ENCODE peak calls at places on chromosomes 5 and 9, in five cellular contexts. One of them, this sample, is unnamed.

GRCh38 chr9:37939575-37940095 is 35.7 kb upstream of the SLC25A51 start:
- DNase-seq in mammary epithelial cell: no peak
- DNase-seq in cardiac fibroblast: no peak
- DNase-seq in right lobe of liver: no peak
- DNase-seq in fibroblast of mammary gland: peak
- DNase-seq in this sample: no peak

GRCh38 chr5:151063136-151063544 is 17.7 kb downstream of the TNIP1 start:
- DNase-seq in cardiac fibroblast: peak
- DNase-seq in fibroblast of mammary gland: peak
- DNase-seq in right lobe of liver: no peak
- DNase-seq in mammary epithelial cell: peak
- DNase-seq in this sample: peak

GRCh38 chr5:133242221-133242835 is 190.5 kb downstream of the HSPA4 start:
- DNase-seq in fibroblast of mammary gland: no peak
- DNase-seq in mammary epithelial cell: no peak
- DNase-seq in right lobe of liver: no peak
- DNase-seq in cardiac fibroblast: no peak
- DNase-seq in this sample: no peak

GRCh38 chr9:136610426-136610825 is 52.3 kb upstream of the EGFL7 start:
- DNase-seq in cardiac fibroblast: no peak
- DNase-seq in mammary epithelial cell: no peak
- DNase-seq in fibroblast of mammary gland: no peak
- DNase-seq in right lobe of liver: no peak
- DNase-seq in this sample: no peak

GRCh38 chr9:693460-694390 is 147.8 kb upstream of the DMRT1 start:
- DNase-seq in cardiac fibroblast: peak
- DNase-seq in right lobe of liver: no peak
- DNase-seq in mammary epithelial cell: no peak
- DNase-seq in fibroblast of mammary gland: peak
- DNase-seq in this sample: peak

GRCh38 chr5:84635235-84636055 is 250.8 kb upstream of the EDIL3 start:
- DNase-seq in fibroblast of mammary gland: no peak
- DNase-seq in right lobe of liver: peak
- DNase-seq in mammary epithelial cell: no peak
- DNase-seq in cardiac fibroblast: no peak
- DNase-seq in this sample: no peak

GRCh38 chr9:93124793-93125192 is 9.3 kb downstream of the NINJ1 start:
- DNase-seq in right lobe of liver: peak
- DNase-seq in fibroblast of mammary gland: no peak
- DNase-seq in mammary epithelial cell: no peak
- DNase-seq in cardiac fibroblast: no peak
- DNase-seq in this sample: no peak

GRCh38 chr5:16459451-16459850 is 6.1 kb downstream of the ZNF622 start:
- DNase-seq in right lobe of liver: no peak
- DNase-seq in fibroblast of mammary gland: no peak
- DNase-seq in mammary epithelial cell: no peak
- DNase-seq in cardiac fibroblast: no peak
- DNase-seq in this sample: no peak

GRCh38 chr9:109387206-109387605 is 66.3 kb upstream of the EPB41L4B start:
- DNase-seq in mammary epithelial cell: no peak
- DNase-seq in right lobe of liver: no peak
- DNase-seq in fibroblast of mammary gland: no peak
- DNase-seq in cardiac fibroblast: no peak
- DNase-seq in this sample: no peak

GRCh38 chr5:121572061-121572460 is 279.6 kb upstream of the FTMT start:
- DNase-seq in fibroblast of mammary gland: no peak
- DNase-seq in cardiac fibroblast: no peak
- DNase-seq in right lobe of liver: no peak
- DNase-seq in mammary epithelial cell: no peak
- DNase-seq in this sample: no peak

GRCh38 chr5:84378420-84378819 is 6.3 kb downstream of the EDIL3 start:
- DNase-seq in cardiac fibroblast: peak
- DNase-seq in right lobe of liver: no peak
- DNase-seq in mammary epithelial cell: no peak
- DNase-seq in fibroblast of mammary gland: peak
- DNase-seq in this sample: peak

GRCh38 chr9:98642661-98643312 is 65.9 kb downstream of the GABBR2 start:
- DNase-seq in fibroblast of mammary gland: no peak
- DNase-seq in mammary epithelial cell: no peak
- DNase-seq in right lobe of liver: no peak
- DNase-seq in cardiac fibroblast: no peak
- DNase-seq in this sample: no peak

GRCh38 chr9:85508616-85509015 is 233.1 kb downstream of the AGTPBP1 start:
- DNase-seq in mammary epithelial cell: no peak
- DNase-seq in cardiac fibroblast: no peak
- DNase-seq in right lobe of liver: no peak
- DNase-seq in fibroblast of mammary gland: no peak
- DNase-seq in this sample: no peak

GRCh38 chr9:133952598-133953550 is 39.2 kb downstream of the VAV2 start:
- DNase-seq in right lobe of liver: no peak
- DNase-seq in fibroblast of mammary gland: no peak
- DNase-seq in mammary epithelial cell: no peak
- DNase-seq in cardiac fibroblast: no peak
- DNase-seq in this sample: no peak

GRCh38 chr5:11892832-11893231 is 11.4 kb downstream of the CTNND2 start:
- DNase-seq in cardiac fibroblast: no peak
- DNase-seq in fibroblast of mammary gland: no peak
- DNase-seq in mammary epithelial cell: no peak
- DNase-seq in right lobe of liver: no peak
- DNase-seq in this sample: no peak

GRCh38 chr5:56358703-56359428 is 125.7 kb upstream of the ANKRD55 start:
- DNase-seq in cardiac fibroblast: peak
- DNase-seq in mammary epithelial cell: peak
- DNase-seq in right lobe of liver: peak
- DNase-seq in fibroblast of mammary gland: peak
- DNase-seq in this sample: no peak

GRCh38 chr5:33753704-33754103 is 138.1 kb downstream of the ADAMTS12 start:
- DNase-seq in fibroblast of mammary gland: no peak
- DNase-seq in right lobe of liver: no peak
- DNase-seq in cardiac fibroblast: no peak
- DNase-seq in mammary epithelial cell: peak
- DNase-seq in this sample: no peak

GRCh38 chr9:73437758-73438157 is 286.1 kb downstream of the ANXA1 start:
- DNase-seq in cardiac fibroblast: no peak
- DNase-seq in mammary epithelial cell: peak
- DNase-seq in fibroblast of mammary gland: peak
- DNase-seq in right lobe of liver: no peak
- DNase-seq in this sample: peak

GRCh38 chr5:177472460-177473441 is 683 bp downstream of the DBN1 start:
- DNase-seq in cardiac fibroblast: no peak
- DNase-seq in mammary epithelial cell: no peak
- DNase-seq in right lobe of liver: no peak
- DNase-seq in fibroblast of mammary gland: no peak
- DNase-seq in this sample: no peak

GRCh38 chr5:177469750-177470525 is 3.5 kb downstream of the DBN1 start:
- DNase-seq in mammary epithelial cell: no peak
- DNase-seq in right lobe of liver: no peak
- DNase-seq in cardiac fibroblast: no peak
- DNase-seq in fibroblast of mammary gland: no peak
- DNase-seq in this sample: no peak

GRCh38 chr5:177469061-177469628 is 4.3 kb downstream of the DBN1 start:
- DNase-seq in mammary epithelial cell: no peak
- DNase-seq in cardiac fibroblast: peak
- DNase-seq in fibroblast of mammary gland: peak
- DNase-seq in right lobe of liver: no peak
- DNase-seq in this sample: peak

GRCh38 chr5:177471610-177472356 is 1.7 kb downstream of the DBN1 start:
- DNase-seq in right lobe of liver: no peak
- DNase-seq in mammary epithelial cell: no peak
- DNase-seq in fibroblast of mammary gland: peak
- DNase-seq in cardiac fibroblast: peak
- DNase-seq in this sample: peak

GRCh38 chr5:177470759-177471536 is 2.5 kb downstream of the DBN1 start:
- DNase-seq in mammary epithelial cell: no peak
- DNase-seq in right lobe of liver: no peak
- DNase-seq in cardiac fibroblast: peak
- DNase-seq in fibroblast of mammary gland: peak
- DNase-seq in this sample: no peak
- H3K4me3 ChIP-seq in mammary epithelial cell: no peak
- H3K4me3 ChIP-seq in right lobe of liver: no peak
- H3K4me3 ChIP-seq in cardiac fibroblast: peak
- H3K4me3 ChIP-seq in fibroblast of mammary gland: peak
- H3K4me3 ChIP-seq in this sample: peak

DNA sequence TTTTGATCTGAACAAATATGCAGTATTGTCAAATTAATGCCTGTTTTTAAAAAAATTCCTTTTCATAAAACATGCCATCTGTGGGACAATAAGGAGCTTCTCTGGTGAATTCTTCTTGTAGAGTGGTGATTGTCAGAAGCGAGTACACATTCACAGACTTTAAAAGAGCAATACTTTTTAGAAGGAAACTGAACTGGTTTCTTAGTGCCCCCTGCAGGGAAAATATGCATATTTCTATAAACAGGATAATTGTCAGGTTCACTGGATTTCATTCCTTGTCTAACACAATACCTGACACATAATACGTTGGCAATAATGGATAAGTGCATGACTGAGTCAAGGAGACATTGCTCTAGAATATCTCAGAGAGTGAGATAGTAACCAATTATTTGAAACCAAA is 133.7 kb downstream of the KIF4B start:
- DNase-seq in cardiac fibroblast: peak
- DNase-seq in fibroblast of mammary gland: peak
- DNase-seq in right lobe of liver: no peak
- DNase-seq in mammary epithelial cell: no peak
- DNase-seq in this sample: peak
- TF ChIP-seq CTCF in cardiac fibroblast: peak
- TF ChIP-seq CTCF in fibroblast of mammary gland: peak
- TF ChIP-seq CTCF in right lobe of liver: peak
- TF ChIP-seq CTCF in mammary epithelial cell: peak
- TF ChIP-seq CTCF in this sample: peak

DNA sequence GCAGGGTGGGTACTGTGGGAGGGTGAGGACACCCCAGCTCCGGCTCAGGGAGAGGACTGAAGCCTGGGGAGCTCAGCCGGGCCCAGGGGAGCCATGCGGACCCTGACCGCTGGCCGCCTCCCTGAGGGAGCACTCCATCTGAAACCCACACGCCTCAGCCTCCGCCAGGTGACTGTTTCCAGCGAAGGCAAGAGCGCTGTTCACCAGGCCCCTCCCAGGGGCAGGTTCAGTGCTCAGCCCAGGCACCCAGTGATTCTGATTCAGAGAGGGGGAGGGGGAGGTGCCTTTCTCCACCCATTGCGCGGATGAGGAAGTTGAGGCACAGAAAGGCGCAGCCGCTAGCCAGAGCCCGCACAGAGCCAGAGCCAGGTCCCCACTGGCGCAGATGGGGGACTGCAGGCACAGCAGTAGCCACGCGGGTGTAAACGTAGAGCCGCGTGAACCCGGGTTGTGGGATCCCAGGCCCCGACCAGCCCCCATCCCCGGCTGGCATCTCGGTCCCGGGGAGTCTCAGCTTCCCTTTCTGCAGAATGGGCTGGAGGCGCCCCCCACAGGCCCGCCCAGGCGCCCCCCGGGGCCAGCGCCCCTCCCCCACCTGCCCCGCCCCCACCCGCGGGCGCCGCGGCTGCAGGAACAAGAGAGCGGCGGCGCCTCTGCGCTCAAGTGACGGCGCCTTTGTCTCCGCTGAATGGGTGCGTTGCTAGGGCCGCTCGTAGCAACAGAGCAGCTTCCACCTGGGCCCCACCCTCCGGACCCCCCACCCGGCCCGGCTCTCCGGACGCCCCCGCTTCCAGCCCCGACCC is 27.2 kb downstream of the ADGRD2 start:
- DNase-seq in right lobe of liver: no peak
- DNase-seq in cardiac fibroblast: no peak
- DNase-seq in fibroblast of mammary gland: no peak
- DNase-seq in mammary epithelial cell: peak
- DNase-seq in this sample: no peak
- H3K4me3 ChIP-seq in right lobe of liver: no peak
- H3K4me3 ChIP-seq in cardiac fibroblast: no peak
- H3K4me3 ChIP-seq in fibroblast of mammary gland: no peak
- H3K4me3 ChIP-seq in mammary epithelial cell: peak
- H3K4me3 ChIP-seq in this sample: no peak

GRCh38 chr5:3594514-3595101 is 1.0 kb upstream of the IRX1 start:
- DNase-seq in right lobe of liver: no peak
- DNase-seq in fibroblast of mammary gland: peak
- DNase-seq in mammary epithelial cell: peak
- DNase-seq in cardiac fibroblast: no peak
- DNase-seq in this sample: peak
- TF ChIP-seq CTCF in right lobe of liver: no peak
- TF ChIP-seq CTCF in fibroblast of mammary gland: no peak
- TF ChIP-seq CTCF in mammary epithelial cell: peak
- TF ChIP-seq CTCF in cardiac fibroblast: no peak
- TF ChIP-seq CTCF in this sample: peak

DNA sequence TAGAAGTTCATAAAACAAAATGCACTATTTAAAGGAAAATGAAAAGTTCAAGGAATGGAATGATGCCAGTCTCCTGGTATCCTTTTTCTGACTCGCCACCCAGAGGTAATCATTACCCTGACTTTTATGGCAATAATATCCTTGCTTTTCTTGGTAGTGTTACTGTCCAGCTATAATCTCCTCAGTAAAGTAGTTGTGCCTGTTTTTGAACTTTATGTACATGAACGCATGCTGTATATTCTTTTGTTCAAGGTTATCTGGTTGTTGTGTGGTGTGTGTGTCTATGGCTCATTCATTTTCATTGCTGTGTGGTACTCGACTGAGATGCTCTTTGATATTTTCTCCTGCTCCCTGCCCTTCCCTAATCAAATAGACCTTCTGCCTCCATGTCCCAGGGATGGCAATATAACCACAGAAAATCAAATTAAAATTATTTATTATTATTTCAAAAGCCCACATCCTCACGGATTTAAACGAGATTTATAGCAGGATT is 29.2 kb upstream of the FBP1 start:
- DNase-seq in mammary epithelial cell: no peak
- DNase-seq in cardiac fibroblast: no peak
- DNase-seq in right lobe of liver: peak
- DNase-seq in fibroblast of mammary gland: no peak
- DNase-seq in this sample: no peak
- H3K4me3 ChIP-seq in mammary epithelial cell: no peak
- H3K4me3 ChIP-seq in cardiac fibroblast: no peak
- H3K4me3 ChIP-seq in right lobe of liver: no peak
- H3K4me3 ChIP-seq in fibroblast of mammary gland: no peak
- H3K4me3 ChIP-seq in this sample: no peak

This sample was measured in AG10803.